ENCODE peak calls at places on chromosome 17, in eight cellular contexts. S, Z, G, P, R, L, M and A are unnamed samples.

GRCh38 chr17:549197-550040 is 165.2 kb downstream of the VPS53 start:
- DNase-seq in S (no peak), Z (no peak), P (no peak), M (no peak), G (no peak), R (peak), L (peak), A (no peak)

GRCh38 chr17:40309938-40310510 is 1.0 kb downstream of the RARA start:
- DNase-seq in M (no peak), Z (no peak), P (no peak), R (no peak), L (no peak), S (no peak), G (no peak), A (no peak)

GRCh38 chr17:29150191-29150590 is 30.0 kb downstream of the MYO18A start:
- DNase-seq in L (no peak), M (no peak), Z (no peak), P (no peak), G (no peak), S (no peak), R (no peak), A (peak)

GRCh38 chr17:3771140-3771539 is 29.8 kb downstream of the ITGAE start:
- DNase-seq in S (no peak), R (no peak), L (peak), G (no peak), M (no peak), Z (no peak), P (no peak), A (no peak)

GRCh38 chr17:27264068-27264812 is 29.7 kb upstream of the WSB1 start:
- DNase-seq in Z (no peak), P (no peak), M (no peak), L (no peak), G (no peak), S (no peak), R (no peak), A (no peak)

GRCh38 chr17:62064791-62065563 is at the start of gene MED13:
- DNase-seq in G (peak), M (peak), Z (peak), S (peak), R (peak), L (peak), P (no peak), A (no peak)

GRCh38 chr17:17071531-17072360 is 29.5 kb downstream of the MPRIP start:
- DNase-seq in L (no peak), Z (peak), R (no peak), P (no peak), M (no peak), G (peak), S (no peak), A (no peak)

GRCh38 chr17:17018612-17019429 is 23.4 kb upstream of the MPRIP start:
- DNase-seq in R (no peak), S (no peak), P (no peak), L (no peak), M (no peak), G (no peak), Z (no peak), A (peak)

GRCh38 chr17:65557349-65558310 is 3.8 kb downstream of the AXIN2 start:
- DNase-seq in L (peak), Z (no peak), R (peak), P (no peak), G (no peak), M (no peak), S (peak), A (no peak)

GRCh38 chr17:72387487-72387886 is 266.7 kb downstream of the SOX9 start:
- DNase-seq in M (no peak), G (no peak), P (no peak), S (peak), Z (no peak), L (peak), R (peak), A (no peak)

GRCh38 chr17:60442271-60443201 is 20.2 kb downstream of the CHCT1 start:
- DNase-seq in G (no peak), L (peak), S (peak), P (no peak), M (no peak), R (peak), Z (no peak), A (peak)

GRCh38 chr17:69046130-69046807 is 14.5 kb downstream of the ABCA9 start:
- DNase-seq in M (no peak), Z (no peak), R (no peak), G (no peak), P (no peak), S (no peak), L (no peak), A (no peak)

GRCh38 chr17:69043098-69043497 is 17.6 kb downstream of the ABCA9 start:
- DNase-seq in P (no peak), S (no peak), R (no peak), L (no peak), Z (no peak), G (no peak), M (no peak), A (no peak)

GRCh38 chr17:69050999-69051775 is 9.5 kb downstream of the ABCA9 start:
- DNase-seq in L (peak), G (no peak), S (peak), P (no peak), M (no peak), R (peak), Z (no peak), A (no peak)

GRCh38 chr17:69048634-69049033 is 12.1 kb downstream of the ABCA9 start:
- DNase-seq in L (no peak), M (no peak), G (no peak), P (no peak), R (no peak), Z (no peak), S (no peak), A (no peak)

GRCh38 chr17:69047368-69048263 is 13.1 kb downstream of the ABCA9 start:
- DNase-seq in M (no peak), G (peak), Z (no peak), R (peak), L (peak), S (peak), P (no peak), A (peak)
- H3K4me3 ChIP-seq in M (no peak), G (no peak), Z (no peak), R (no peak), L (no peak), S (no peak), P (no peak), A (no peak)

GRCh38 chr17:55723488-55723848 is 804 bp upstream of the TMEM100 start:
- DNase-seq in L (no peak), P (no peak), R (no peak), Z (no peak), G (no peak), M (no peak), S (no peak), A (no peak)

GRCh38 chr17:55722016-55722706 is 503 bp downstream of the TMEM100 start:
- DNase-seq in L (peak), S (peak), P (no peak), M (no peak), R (peak), G (no peak), Z (no peak), A (peak)

GRCh38 chr17:55717898-55718735 is 4.5 kb downstream of the TMEM100 start:
- DNase-seq in G (peak), P (no peak), R (peak), S (peak), M (no peak), Z (peak), L (peak), A (peak)

GRCh38 chr17:55722742-55723487 is at the start of gene TMEM100:
- DNase-seq in P (no peak), S (peak), G (peak), M (no peak), L (peak), R (peak), Z (no peak), A (no peak)

GRCh38 chr17:55720917-55721836 is 1.5 kb downstream of the TMEM100 start:
- DNase-seq in Z (no peak), R (no peak), L (no peak), S (no peak), G (no peak), P (no peak), M (no peak), A (no peak)
- H3K4me3 ChIP-seq in Z (no peak), R (no peak), L (peak), S (no peak), G (no peak), P (no peak), M (no peak), A (no peak)

GRCh38 chr17:48570325-48571023 is 7.7 kb downstream of the HOXB4 start:
- DNase-seq in R (peak), Z (no peak), L (peak), P (no peak), S (no peak), M (no peak), G (no peak), A (no peak)

GRCh38 chr17:48567209-48567608 is 10.9 kb downstream of the HOXB4 start:
- DNase-seq in M (no peak), G (no peak), S (no peak), P (no peak), L (peak), Z (no peak), R (no peak), A (no peak)

GRCh38 chr17:48569676-48570324 is 8.3 kb downstream of the HOXB4 start:
- DNase-seq in Z (no peak), P (no peak), M (no peak), R (no peak), L (peak), G (no peak), S (no peak), A (no peak)

GRCh38 chr17:48567646-48568354 is 10.3 kb downstream of the HOXB4 start:
- DNase-seq in P (no peak), M (no peak), R (no peak), L (no peak), Z (no peak), G (no peak), S (no peak), A (no peak)

GRCh38 chr17:48568499-48569259 is 9.5 kb downstream of the HOXB4 start:
- DNase-seq in L (peak), Z (no peak), G (no peak), M (no peak), P (no peak), S (no peak), R (no peak), A (no peak)
- H3K4me3 ChIP-seq in L (peak), Z (no peak), G (no peak), M (peak), P (no peak), S (peak), R (no peak), A (no peak)

GRCh38 chr17:45225964-45226530 is 4.4 kb downstream of the FMNL1 start:
- DNase-seq in L (peak), Z (no peak), G (no peak), P (peak), M (peak), S (peak), R (no peak), A (peak)

GRCh38 chr17:45227101-45227591 is 5.5 kb downstream of the FMNL1 start:
- DNase-seq in P (peak), L (no peak), M (no peak), R (peak), S (peak), Z (no peak), G (no peak), A (no peak)

GRCh38 chr17:45225051-45225700 is 3.5 kb downstream of the FMNL1 start:
- DNase-seq in R (no peak), P (no peak), L (no peak), S (no peak), G (no peak), Z (no peak), M (no peak), A (peak)

GRCh38 chr17:45227631-45228120 is 6.0 kb downstream of the FMNL1 start:
- DNase-seq in R (no peak), M (no peak), P (no peak), Z (no peak), G (no peak), S (no peak), L (no peak), A (no peak)

GRCh38 chr17:45226620-45227019 is 4.9 kb downstream of the FMNL1 start:
- DNase-seq in S (no peak), G (no peak), R (no peak), L (no peak), P (no peak), M (no peak), Z (no peak), A (no peak)
- H3K4me3 ChIP-seq in S (no peak), G (no peak), R (no peak), L (no peak), P (peak), M (peak), Z (no peak), A (no peak)

DNA sequence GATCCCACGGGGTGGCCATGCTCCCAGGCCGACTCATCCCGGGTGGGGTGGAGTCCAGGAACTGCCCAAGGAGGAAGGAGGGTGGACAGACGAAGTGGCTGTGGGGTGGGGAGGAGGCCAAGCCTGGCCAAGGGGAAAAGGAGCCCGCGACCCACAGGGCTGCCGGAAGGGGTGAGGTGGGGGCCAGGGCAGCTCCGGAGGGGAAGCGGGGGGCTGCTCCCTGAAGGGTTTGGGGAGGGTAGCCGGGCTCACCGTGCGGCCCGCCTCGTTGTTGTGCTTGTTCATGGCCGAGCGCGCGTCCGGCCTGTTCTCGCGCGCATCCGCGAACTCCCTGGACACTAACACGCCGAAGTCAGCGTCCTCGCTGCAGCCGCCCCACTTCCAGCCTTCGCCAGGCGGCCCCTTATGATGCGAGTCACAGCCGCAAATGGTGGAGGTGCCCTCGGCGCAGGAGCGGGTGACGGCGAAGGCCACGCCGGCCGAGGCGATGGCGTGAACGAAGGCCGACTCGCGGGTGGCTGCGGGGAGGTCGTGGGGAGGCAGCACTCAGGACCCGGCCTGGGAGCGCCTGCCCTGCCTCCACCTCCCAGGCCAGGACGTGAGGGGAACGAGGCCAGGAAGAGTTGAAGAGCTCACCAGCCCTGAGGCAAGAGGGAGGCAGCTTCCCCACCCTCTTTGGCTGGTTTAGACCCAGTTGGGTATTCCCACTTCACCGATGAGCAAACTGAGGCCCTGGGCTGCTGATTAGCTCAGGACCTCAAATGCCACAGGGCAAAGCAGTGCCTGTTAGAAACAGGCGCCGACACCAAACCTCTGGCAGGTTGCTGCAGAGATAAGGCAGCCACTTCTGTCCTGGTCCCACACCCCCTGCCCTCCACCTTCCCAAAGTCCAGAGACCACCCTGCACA is 48.7 kb downstream of the WNT3 start:
- DNase-seq in Z (no peak), L (no peak), G (no peak), M (no peak), R (no peak), S (no peak), P (no peak), A (no peak)
- H3K4me3 ChIP-seq in Z (no peak), L (no peak), G (no peak), M (peak), R (no peak), S (no peak), P (no peak), A (no peak)

GRCh38 chr17:36931697-36932382 is 5.4 kb upstream of the LHX1 start:
- DNase-seq in G (no peak), M (no peak), L (no peak), R (no peak), S (no peak), P (no peak), Z (no peak), A (no peak)
- H3K4me3 ChIP-seq in G (no peak), M (peak), L (no peak), R (no peak), S (no peak), P (no peak), Z (peak), A (no peak)

GRCh38 chr17:43938838-43939182 is 3.5 kb downstream of the PPY start:
- DNase-seq in Z (no peak), L (no peak), S (no peak), M (no peak), P (no peak), R (no peak), G (no peak), A (no peak)
- H3K4me3 ChIP-seq in Z (no peak), L (no peak), S (no peak), M (no peak), P (no peak), R (no peak), G (no peak), A (no peak)

DNA sequence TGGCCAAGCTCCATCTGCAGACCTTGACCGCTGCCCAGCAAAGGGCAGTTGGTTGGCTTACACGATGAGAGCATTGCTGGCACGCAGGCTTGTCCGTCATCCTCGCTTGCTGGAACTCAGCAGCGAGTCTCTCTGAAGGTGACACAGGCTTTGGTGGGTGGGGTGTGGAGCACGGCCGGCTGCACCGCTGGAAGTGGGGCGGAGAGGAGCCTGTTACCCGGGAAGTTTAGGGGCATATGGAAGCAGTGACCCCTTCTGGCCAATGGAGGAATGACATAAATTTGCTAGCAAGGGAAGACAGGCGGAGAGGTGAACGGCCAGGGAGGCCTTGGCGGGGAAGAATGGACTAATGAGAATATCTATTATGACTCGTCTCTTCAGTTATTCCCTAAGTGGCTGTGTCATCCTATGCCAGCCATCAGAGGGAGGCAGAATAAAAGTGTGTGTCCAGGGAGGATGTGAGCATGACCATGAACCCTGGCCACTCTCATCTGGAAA is 65.9 kb upstream of the SDK2 start:
- DNase-seq in P (peak), G (no peak), M (peak), S (peak), L (peak), R (peak), Z (no peak), A (peak)
- H3K4me3 ChIP-seq in P (no peak), G (no peak), M (no peak), S (no peak), L (no peak), R (no peak), Z (no peak), A (no peak)

GRCh38 chr17:68709995-68710780 is 109.0 kb upstream of the FAM20A start:
- DNase-seq in P (no peak), L (peak), S (no peak), G (no peak), Z (no peak), R (peak), M (no peak), A (no peak)
- H3K4me3 ChIP-seq in P (no peak), L (peak), S (no peak), G (no peak), Z (no peak), R (peak), M (no peak), A (no peak)